ENCODE peak calls at places on chromosomes 2 and 18, in seven cellular contexts. U, T, X, H, M, B and F are unnamed samples.

GRCh38 chr2:65278450-65279030 is 50.9 kb downstream of the ACTR2 start:
- DNase-seq in U (no peak), M (no peak), T (no peak), B (no peak), X (no peak), H (no peak), F (no peak)

GRCh38 chr18:55634545-55634944 is 46.6 kb upstream of the TCF4 start:
- DNase-seq in U (no peak), X (peak), H (peak), T (no peak), M (no peak), B (peak), F (no peak)

GRCh38 chr2:195343942-195344530 is 313.0 kb upstream of the SLC39A10 start:
- DNase-seq in B (peak), X (no peak), T (no peak), H (peak), M (no peak), U (no peak), F (no peak)

GRCh38 chr18:52339891-52340371 is at the start of gene DCC:
- DNase-seq in M (peak), X (no peak), T (no peak), U (no peak), B (no peak), H (no peak), F (peak)

GRCh38 chr2:195318440-195319111 is 338.4 kb upstream of the SLC39A10 start:
- DNase-seq in M (peak), X (no peak), T (no peak), H (peak), U (peak), B (no peak), F (no peak)

GRCh38 chr18:59662008-59662701 is 35.1 kb downstream of the CCBE1 start:
- DNase-seq in X (no peak), B (no peak), T (no peak), M (no peak), H (no peak), U (no peak), F (no peak)

GRCh38 chr2:207995887-207996286 is 29.4 kb downstream of the PLEKHM3 start:
- DNase-seq in X (no peak), U (no peak), M (no peak), H (peak), B (no peak), T (no peak), F (no peak)

GRCh38 chr2:10947005-10947440 is 35.3 kb downstream of the KCNF1 start:
- DNase-seq in M (no peak), B (no peak), X (no peak), T (no peak), U (no peak), H (peak), F (no peak)

GRCh38 chr18:79526468-79527460 is 131.0 kb downstream of the NFATC1 start:
- DNase-seq in T (no peak), X (no peak), H (no peak), B (no peak), U (no peak), M (no peak), F (peak)

GRCh38 chr2:18067980-18068379 is 189.5 kb downstream of the KCNS3 start:
- DNase-seq in H (no peak), T (no peak), U (no peak), B (no peak), M (no peak), X (no peak), F (peak)

GRCh38 chr2:238720232-238720672 is 127.6 kb upstream of the TWIST2 start:
- DNase-seq in U (peak), M (no peak), X (no peak), T (no peak), B (no peak), H (peak), F (no peak)

GRCh38 chr2:14828223-14828622 is 195.7 kb downstream of the LRATD1 start:
- DNase-seq in T (no peak), H (no peak), M (no peak), B (no peak), U (no peak), X (no peak), F (no peak)

GRCh38 chr2:110869472-110870446 is 137.4 kb downstream of the ACOXL start:
- DNase-seq in B (no peak), M (no peak), U (no peak), T (no peak), H (no peak), X (no peak), F (no peak)

GRCh38 chr2:46298522-46299351 is 1.5 kb downstream of the EPAS1 start:
- DNase-seq in U (peak), X (no peak), M (peak), B (no peak), T (no peak), H (no peak), F (peak)

GRCh38 chr2:217279571-217279970 is 419.7 kb upstream of the TNP1 start:
- DNase-seq in B (peak), T (no peak), M (no peak), U (no peak), X (no peak), H (peak), F (no peak)

GRCh38 chr2:98063289-98063688 is 23.7 kb upstream of the VWA3B start:
- DNase-seq in U (no peak), T (no peak), M (no peak), H (no peak), X (no peak), B (no peak), F (no peak)

GRCh38 chr2:232977438-232977971 is 35.6 kb downstream of the NGEF start:
- DNase-seq in T (no peak), M (no peak), H (no peak), B (no peak), U (no peak), X (no peak), F (no peak)

GRCh38 chr2:8073928-8074327 is 607.9 kb upstream of the ID2 start:
- DNase-seq in B (no peak), U (no peak), M (no peak), H (no peak), X (no peak), T (no peak), F (no peak)

GRCh38 chr2:239180526-239181073 is 220.2 kb downstream of the HDAC4 start:
- DNase-seq in H (no peak), X (no peak), B (no peak), U (no peak), M (no peak), T (no peak), F (no peak)

GRCh38 chr2:78118037-78118436 is 595.9 kb upstream of the LRRTM4 start:
- DNase-seq in U (no peak), H (no peak), T (no peak), B (no peak), X (no peak), M (no peak), F (no peak)

GRCh38 chr2:33763671-33764310 is 164.7 kb upstream of the FAM98A start:
- DNase-seq in M (no peak), X (no peak), U (no peak), H (no peak), T (no peak), B (no peak), F (no peak)

GRCh38 chr2:127064642-127065250 is 42.2 kb downstream of the BIN1 start:
- DNase-seq in T (no peak), X (peak), U (peak), H (peak), B (peak), M (peak), F (peak)

GRCh38 chr2:88190808-88191721 is 20.9 kb downstream of the THNSL2 start:
- DNase-seq in H (no peak), T (no peak), U (peak), B (no peak), X (no peak), M (no peak), F (no peak)

GRCh38 chr18:52510139-52510538 is 170.1 kb downstream of the DCC start:
- DNase-seq in T (no peak), U (no peak), H (no peak), M (no peak), X (no peak), B (no peak), F (no peak)

GRCh38 chr2:9714630-9715214 is 83.9 kb upstream of the YWHAQ start:
- DNase-seq in T (no peak), M (peak), H (no peak), U (no peak), X (no peak), B (no peak), F (peak)

GRCh38 chr2:123468071-123468470 is 557.0 kb upstream of the CNTNAP5 start:
- DNase-seq in M (no peak), H (no peak), T (no peak), U (no peak), B (no peak), X (no peak), F (no peak)

GRCh38 chr2:72793798-72794447 is 31.9 kb downstream of the EXOC6B start:
- DNase-seq in M (no peak), U (no peak), X (no peak), H (no peak), T (no peak), B (no peak), F (no peak)

GRCh38 chr2:126299469-126299976 is 356.4 kb upstream of the GYPC start:
- DNase-seq in X (no peak), M (no peak), T (no peak), B (no peak), U (no peak), H (no peak), F (no peak)